ENCODE peak calls at places on chromosomes 1 and 21, in five cellular contexts. T is OCI-LY7, U is AG09309, D is mammary epithelial cell, Z is astrocyte of the spinal cord. F is an unnamed sample.

GRCh38 chr1:11804666-11805453 is 904 bp downstream of the MTHFR start:
- DNase-seq in T (no peak), U (no peak), D (peak), Z (peak), F (peak)

GRCh38 chr1:208101661-208102431 is 142.3 kb downstream of the PLXNA2 start:
- DNase-seq in T (no peak), U (no peak), D (no peak), Z (peak), F (peak)

GRCh38 chr1:27071049-27071416 is 58.4 kb upstream of the TENT5B start:
- DNase-seq in T (no peak), U (no peak), D (peak), Z (no peak), F (peak)

GRCh38 chr1:54152696-54153095 is at the start of gene CDCP2:
- DNase-seq in T (no peak), U (no peak), D (no peak), Z (no peak), F (no peak)

GRCh38 chr1:182860658-182861057 is 21.5 kb downstream of the DHX9 start:
- DNase-seq in T (no peak), U (no peak), D (no peak), Z (no peak), F (no peak)

GRCh38 chr21:45317401-45318145 is 29.9 kb upstream of the POFUT2 start:
- DNase-seq in T (no peak), U (no peak), D (peak), Z (peak), F (peak)

GRCh38 chr1:148354284-148354869 is 128.7 kb downstream of the PPIAL4G start:
- DNase-seq in T (no peak), U (no peak), D (no peak), Z (no peak), F (no peak)

GRCh38 chr1:212525479-212526110 is 83.0 kb upstream of the ATF3 start:
- DNase-seq in T (no peak), U (no peak), D (peak), Z (peak), F (no peak)

GRCh38 chr1:232548651-232549050 is 81.3 kb downstream of the SIPA1L2 start:
- DNase-seq in T (no peak), U (no peak), D (no peak), Z (no peak), F (no peak)

GRCh38 chr1:26582836-26583460 is 53.4 kb downstream of the RPS6KA1 start:
- DNase-seq in T (no peak), U (peak), D (peak), Z (peak), F (peak)

GRCh38 chr1:27513958-27514357 is 24.0 kb upstream of the WASF2 start:
- DNase-seq in T (no peak), U (no peak), D (no peak), Z (no peak), F (no peak)

GRCh38 chr1:110628356-110629105 is 22.4 kb upstream of the KCNA2 start:
- DNase-seq in T (no peak), U (no peak), D (no peak), Z (no peak), F (no peak)

GRCh38 chr1:61247051-61247854 is 164.9 kb downstream of the NFIA start:
- DNase-seq in T (no peak), U (no peak), D (no peak), Z (no peak), F (no peak)

GRCh38 chr1:212483154-212483505 is 50.4 kb downstream of the NENF start:
- DNase-seq in T (no peak), U (no peak), D (no peak), Z (no peak), F (no peak)

GRCh38 chr1:59204001-59204400 is 92.9 kb upstream of the FGGY start:
- DNase-seq in T (no peak), U (no peak), D (no peak), Z (no peak), F (peak)

GRCh38 chr1:52636701-52637695 is 4.0 kb downstream of the SHISAL2A start:
- DNase-seq in T (peak), U (no peak), D (peak), Z (no peak), F (no peak)

DNA sequence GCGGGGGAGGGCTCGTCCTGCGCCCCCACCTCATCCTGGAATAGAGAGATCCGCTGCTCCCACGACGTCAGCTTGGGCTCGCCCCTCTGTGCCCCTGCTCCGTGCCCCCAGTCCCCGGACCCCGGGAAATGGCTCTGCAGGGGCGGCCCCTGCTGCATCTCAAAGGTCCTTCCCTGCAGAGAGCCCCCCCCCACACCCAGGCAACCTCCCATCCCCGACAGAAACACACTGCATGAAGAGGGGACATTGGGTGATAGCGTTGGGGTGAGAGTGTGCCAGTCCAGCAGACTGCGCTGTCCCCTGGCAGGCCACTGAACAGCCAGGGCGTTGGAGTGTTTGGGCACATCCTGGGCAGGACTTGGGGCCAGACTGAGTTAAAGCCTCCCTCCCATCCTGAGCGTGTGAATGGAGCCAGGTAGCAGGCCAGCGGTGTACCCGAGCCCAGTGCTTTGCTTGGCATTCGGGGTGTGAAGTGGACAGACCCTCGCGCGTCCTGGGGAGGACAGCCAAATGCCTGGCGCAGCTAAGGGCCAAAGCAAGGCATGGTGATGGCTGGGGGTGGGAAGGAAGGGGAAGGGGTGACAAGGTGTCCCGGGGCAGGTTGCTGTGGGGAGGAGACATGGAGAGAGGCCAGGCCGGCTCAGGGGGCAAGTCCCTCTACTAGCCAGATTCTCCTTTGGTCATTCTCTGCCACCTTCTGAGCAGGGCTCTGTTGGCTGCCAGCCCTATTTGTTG is 633 bp upstream of the ETNK2 start:
- DNase-seq in T (no peak), U (no peak), D (no peak), Z (no peak), F (no peak)
- TF ChIP-seq CTCF in T (no peak), U (no peak), D (no peak), Z (no peak), F (no peak)

GRCh38 chr1:67801903-67802302 is 31.4 kb downstream of the GNG12 start:
- DNase-seq in T (no peak), U (no peak), D (no peak), Z (no peak), F (no peak)

GRCh38 chr1:67807282-67807681 is 26.0 kb downstream of the GNG12 start:
- DNase-seq in T (no peak), U (no peak), D (no peak), Z (no peak), F (no peak)

GRCh38 chr1:67802565-67802964 is 30.7 kb downstream of the GNG12 start:
- DNase-seq in T (no peak), U (no peak), D (no peak), Z (no peak), F (no peak)

GRCh38 chr1:67804710-67805109 is 28.6 kb downstream of the GNG12 start:
- DNase-seq in T (no peak), U (no peak), D (no peak), Z (no peak), F (no peak)

DNA sequence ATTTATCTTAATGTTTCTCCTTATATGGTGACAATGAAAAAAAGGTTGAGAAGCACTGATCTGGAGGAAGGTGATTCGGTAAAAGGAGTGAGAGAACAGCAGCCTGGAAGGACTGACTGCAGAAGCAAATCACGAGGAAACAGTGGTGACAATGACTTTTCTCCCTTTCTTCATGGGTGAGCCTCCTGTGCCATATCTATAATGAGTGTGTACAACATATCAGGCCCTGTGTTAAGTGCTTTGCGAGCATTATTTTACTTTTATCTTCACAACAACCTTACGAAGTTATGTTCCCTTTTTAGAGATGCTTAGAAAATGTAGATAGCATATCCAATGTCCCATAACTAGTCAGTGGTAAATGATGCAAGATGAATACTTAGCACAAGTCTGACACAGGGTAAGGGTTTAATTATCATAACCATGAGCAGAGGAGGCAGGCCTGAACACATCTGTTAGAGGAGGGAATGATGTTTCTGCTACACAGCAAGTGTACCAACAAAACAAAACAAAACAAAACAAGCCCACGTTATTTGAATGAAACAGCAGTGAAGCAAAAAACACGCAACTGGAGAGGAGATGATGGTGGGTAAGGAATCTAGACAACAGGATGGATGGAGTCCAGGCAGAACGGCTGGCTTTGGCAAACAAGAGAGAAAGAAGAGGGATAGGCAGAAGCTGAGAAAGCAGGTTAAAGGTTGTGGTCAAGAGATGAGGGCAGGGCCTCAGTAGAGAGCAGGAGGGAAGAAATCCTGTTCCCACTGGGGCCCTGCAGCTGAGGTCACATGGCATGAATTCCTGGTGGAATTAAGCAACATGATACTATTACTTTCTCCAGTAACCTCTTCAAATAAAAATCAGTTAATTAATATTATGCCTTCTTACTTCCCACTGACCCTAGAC is 29.6 kb downstream of the GNG12 start:
- DNase-seq in T (no peak), U (peak), D (peak), Z (no peak), F (peak)
- H3K4me3 ChIP-seq in T (no peak), U (no peak), D (no peak), Z (no peak), F (no peak)

GRCh38 chr1:151047591-151047924 is at the start of gene C1orf56:
- DNase-seq in T (no peak), U (no peak), D (no peak), Z (peak), F (peak)

GRCh38 chr1:151050051-151050688 is 2.6 kb downstream of the C1orf56 start:
- DNase-seq in T (no peak), U (no peak), D (no peak), Z (no peak), F (no peak)

GRCh38 chr1:151049458-151049857 is 1.9 kb downstream of the C1orf56 start:
- DNase-seq in T (no peak), U (no peak), D (no peak), Z (no peak), F (no peak)

GRCh38 chr1:151048645-151049032 is 1.1 kb downstream of the C1orf56 start:
- DNase-seq in T (no peak), U (no peak), D (no peak), Z (no peak), F (no peak)

DNA sequence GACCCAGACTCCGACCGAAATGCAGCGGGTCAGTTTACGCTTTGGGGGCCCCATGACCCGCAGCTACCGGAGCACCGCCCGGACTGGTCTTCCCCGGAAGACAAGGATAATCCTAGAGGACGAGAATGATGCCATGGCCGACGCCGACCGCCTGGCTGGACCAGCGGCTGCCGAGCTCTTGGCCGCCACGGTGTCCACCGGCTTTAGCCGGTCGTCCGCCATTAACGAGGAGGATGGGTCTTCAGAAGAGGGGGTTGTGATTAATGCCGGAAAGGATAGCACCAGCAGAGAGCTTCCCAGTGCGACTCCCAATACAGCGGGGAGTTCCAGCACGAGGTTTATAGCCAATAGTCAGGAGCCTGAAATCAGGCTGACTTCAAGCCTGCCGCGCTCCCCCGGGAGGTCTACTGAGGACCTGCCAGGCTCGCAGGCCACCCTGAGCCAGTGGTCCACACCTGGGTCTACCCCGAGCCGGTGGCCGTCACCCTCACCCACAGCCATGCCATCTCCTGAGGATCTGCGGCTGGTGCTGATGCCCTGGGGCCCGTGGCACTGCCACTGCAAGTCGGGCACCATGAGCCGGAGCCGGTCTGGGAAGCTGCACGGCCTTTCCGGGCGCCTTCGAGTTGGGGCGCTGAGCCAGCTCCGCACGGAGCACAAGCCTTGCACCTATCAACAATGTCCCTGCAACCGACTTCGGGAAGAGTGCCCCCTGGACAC is 534 bp downstream of the C1orf56 start:
- DNase-seq in T (no peak), U (no peak), D (peak), Z (peak), F (peak)
- TF ChIP-seq CTCF in T (no peak), U (peak), D (peak), Z (no peak), F (peak)

DNA sequence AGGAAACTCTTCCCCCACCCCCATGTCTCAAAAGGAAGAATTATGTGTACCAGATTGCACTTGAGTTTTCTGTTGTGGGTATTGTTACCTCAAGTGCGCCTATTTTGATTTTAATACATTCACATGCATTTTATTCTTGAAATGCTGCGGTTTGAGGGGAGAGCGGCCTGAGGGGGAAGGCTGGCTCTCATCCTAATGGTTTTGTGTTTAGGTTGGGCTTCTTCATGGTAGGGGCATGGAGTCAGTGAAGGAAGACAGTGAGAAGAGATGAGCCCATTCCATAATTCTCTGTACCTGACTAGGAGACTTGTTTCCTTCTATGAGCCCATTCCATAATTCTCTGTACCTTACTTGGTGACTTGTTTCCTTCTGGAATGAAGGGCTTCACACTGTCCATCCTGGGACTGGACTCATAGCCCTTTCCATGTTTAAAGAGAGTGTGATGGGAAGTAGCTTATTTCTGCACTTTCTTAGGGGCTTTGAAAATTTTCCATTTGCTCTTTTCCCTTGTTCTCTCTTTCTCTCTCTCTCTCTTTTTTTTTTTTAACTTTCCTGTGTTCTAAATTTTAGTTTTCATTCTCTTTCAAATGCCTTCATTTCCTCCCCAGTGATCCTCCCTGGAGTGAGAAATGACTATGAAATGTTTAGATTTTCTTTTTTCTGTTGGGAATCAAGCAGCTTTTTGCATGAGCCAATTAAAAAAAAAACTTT is 1.9 kb downstream of the AK4 start:
- DNase-seq in T (no peak), U (no peak), D (no peak), Z (no peak), F (no peak)
- H3K4me3 ChIP-seq in T (no peak), U (no peak), D (peak), Z (no peak), F (peak)

GRCh38 chr1:117710710-117711109 is 104.9 kb downstream of the TENT5C start:
- DNase-seq in T (peak), U (no peak), D (no peak), Z (no peak), F (no peak)
- TF ChIP-seq CTCF in T (peak), U (peak), D (peak), Z (peak), F (peak)

GRCh38 chr1:16628361-16629111 is 15.2 kb upstream of the NBPF1 start:
- DNase-seq in T (no peak), U (no peak), D (no peak), Z (no peak), F (no peak)
- H3K4me3 ChIP-seq in T (no peak), U (no peak), D (no peak), Z (no peak), F (no peak)

GRCh38 chr1:20712210-20712577 is 5.6 kb downstream of the KIF17 start:
- DNase-seq in T (no peak), U (no peak), D (no peak), Z (no peak), F (no peak)

GRCh38 chr1:20709868-20710267 is 7.9 kb downstream of the KIF17 start:
- DNase-seq in T (no peak), U (no peak), D (no peak), Z (no peak), F (no peak)

GRCh38 chr1:20713440-20713839 is 4.4 kb downstream of the KIF17 start:
- DNase-seq in T (no peak), U (no peak), D (no peak), Z (no peak), F (no peak)

GRCh38 chr1:20710450-20711284 is 7.1 kb downstream of the KIF17 start:
- DNase-seq in T (no peak), U (no peak), D (no peak), Z (no peak), F (no peak)

DNA sequence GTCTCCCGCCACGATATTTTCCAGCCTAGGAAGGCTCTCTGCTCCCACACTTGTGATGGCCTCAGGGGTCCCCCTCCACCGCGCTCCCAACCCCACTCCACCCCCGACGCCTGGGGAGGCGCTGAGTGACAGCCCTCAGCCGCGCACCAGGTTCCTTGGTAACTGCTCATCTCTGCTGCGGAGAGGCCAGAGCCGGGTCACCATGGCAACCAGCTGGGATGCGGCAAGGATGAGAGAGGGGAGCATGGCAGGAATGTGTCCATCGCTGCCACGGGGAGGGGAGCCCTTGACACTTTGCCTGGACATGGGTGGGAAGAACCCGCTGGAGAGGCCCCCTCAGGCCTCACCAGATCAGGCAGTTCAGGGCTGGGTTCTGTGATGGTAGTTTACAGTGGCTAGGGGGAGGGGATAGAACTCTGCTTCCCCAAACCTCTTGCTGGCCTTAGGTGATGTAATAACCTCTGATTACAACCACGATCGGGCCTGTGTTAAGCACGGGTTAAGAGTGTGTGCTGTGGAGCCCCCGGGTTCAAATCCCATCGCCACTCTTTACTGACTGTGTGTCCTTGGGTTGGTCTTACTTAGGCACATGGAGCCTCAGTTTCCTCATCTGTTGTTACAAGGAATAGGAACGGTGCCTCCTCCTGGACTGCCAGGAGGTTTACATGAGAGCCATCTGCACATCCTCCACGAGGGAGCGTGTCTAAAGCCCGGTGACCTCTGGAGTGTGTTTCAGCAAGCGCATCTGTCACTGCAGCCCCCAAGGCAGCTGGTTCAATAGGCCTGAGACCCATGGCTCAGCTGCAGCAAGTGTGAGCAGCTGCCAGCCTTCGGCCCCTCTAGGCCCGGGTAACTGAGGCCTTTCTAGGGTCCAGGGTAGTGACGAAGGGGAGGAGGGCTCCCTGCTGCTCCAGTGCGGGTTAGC is 6.3 kb downstream of the KIF17 start:
- DNase-seq in T (no peak), U (no peak), D (no peak), Z (no peak), F (no peak)
- TF ChIP-seq CTCF in T (peak), U (no peak), D (peak), Z (no peak), F (no peak)

F was measured in fibroblast of pulmonary artery.